ENCODE peak calls at places on chromosomes 4 and X, in four cellular contexts. G is IMR-90; I is tibial artery; M is CD8-positive, alpha-beta T cell. Q is an unnamed sample.
A peak's percentile ranks its signal among the peaks of the same experiment; 100 is the strongest.

GRCh38 chrX:9272166-9272565 is 192.7 kb upstream of the TBL1X start:
- DNase-seq in I (no peak), G (no peak), M (no peak), Q (no peak)

GRCh38 chr4:133148690-133149363 is at the start of gene PCDH10:
- DNase-seq in I (peak; percentile 85), M (no peak), G (peak; percentile 87), Q (peak; percentile 74)

GRCh38 chr4:178275671-178276360 is 833.6 kb upstream of the AGA start:
- DNase-seq in G (no peak), I (no peak), M (no peak), Q (no peak)

GRCh38 chr4:168708108-168708507 is 211.3 kb downstream of the PALLD start:
- DNase-seq in I (no peak), G (peak; percentile 68), M (no peak), Q (no peak)

GRCh38 chr4:898869-899555 is 33.1 kb downstream of the GAK start:
- DNase-seq in M (peak; percentile 5), G (no peak), I (no peak), Q (no peak)

GRCh38 chrX:72308566-72309296 is 3.0 kb upstream of the CITED1 start:
- DNase-seq in M (peak; percentile 30), I (peak; percentile 40), G (peak; percentile 50), Q (peak; percentile 76)

GRCh38 chrX:7654316-7654715 is 188.7 kb upstream of the VCX start:
- DNase-seq in I (no peak), M (no peak), G (no peak), Q (no peak)

GRCh38 chr4:113452868-113453620 is 308.5 kb downstream of the CAMK2D start:
- DNase-seq in I (no peak), G (peak; percentile 79), M (no peak), Q (no peak)

GRCh38 chr4:165009493-165010227 is 22.1 kb upstream of the TRIM60 start:
- DNase-seq in G (no peak), I (no peak), M (no peak), Q (no peak)

GRCh38 chr4:125728568-125728967 is 413.8 kb downstream of the FAT4 start:
- DNase-seq in G (peak; percentile 98), I (no peak), M (no peak), Q (no peak)

GRCh38 chrX:110168585-110168984 is 149.3 kb downstream of the AMMECR1 start:
- DNase-seq in G (peak; percentile 92), M (no peak), I (no peak), Q (no peak)

GRCh38 chr4:24164054-24164453 is 274.2 kb upstream of the PPARGC1A start:
- DNase-seq in G (peak; percentile 39), M (no peak), I (no peak), Q (no peak)

GRCh38 chrX:15758140-15758539 is 20.1 kb downstream of the CA5B start:
- DNase-seq in I (no peak), G (no peak), M (peak; percentile 33), Q (no peak)

DNA sequence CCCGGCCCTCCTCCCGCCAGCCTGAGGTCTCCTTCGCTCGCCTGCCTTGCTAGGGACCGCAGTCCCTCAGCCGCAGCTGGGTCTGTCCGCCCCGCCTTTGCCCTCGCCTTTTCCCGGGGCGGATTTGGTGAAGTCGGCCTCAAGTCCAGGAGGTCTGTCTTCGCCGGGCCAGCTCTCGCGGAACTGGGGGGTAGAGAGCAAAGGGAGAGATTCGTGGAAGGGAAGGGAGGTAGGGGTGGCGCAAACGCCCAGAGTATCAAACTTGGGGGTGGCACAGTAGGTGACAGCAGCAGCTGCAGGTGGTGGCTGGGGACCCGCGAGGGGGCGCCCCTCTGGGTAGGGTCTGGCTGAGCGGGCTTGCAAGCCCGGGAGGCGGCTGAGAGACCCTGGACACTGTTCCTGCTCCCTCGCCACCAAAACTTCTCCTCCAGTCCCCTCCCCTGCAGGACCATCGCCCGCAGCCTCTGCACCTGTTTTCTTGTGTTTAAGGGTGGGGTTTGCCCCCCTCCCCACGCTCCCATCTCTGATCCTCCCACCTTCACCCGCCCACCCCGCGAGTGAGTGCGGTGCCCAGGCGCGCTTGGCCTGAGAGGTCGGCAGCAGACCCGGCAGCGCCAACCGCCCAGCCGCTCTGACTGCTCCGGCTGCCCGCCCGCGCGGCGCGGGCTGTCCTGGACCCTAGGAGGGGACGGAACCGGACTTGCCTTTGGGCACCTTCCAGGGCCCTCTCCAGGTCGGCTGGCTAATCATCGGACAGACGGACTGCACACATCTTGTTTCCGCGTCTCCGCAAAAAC is at the start of gene NPY2R:
- DNase-seq in I (no peak), M (no peak), G (no peak), Q (no peak)
- H3K4me3 ChIP-seq in I (peak within 1 kb of the TSS; percentile 41), M (no peak within 1 kb of the TSS), G (no peak within 1 kb of the TSS), Q (no peak within 1 kb of the TSS)

DNA sequence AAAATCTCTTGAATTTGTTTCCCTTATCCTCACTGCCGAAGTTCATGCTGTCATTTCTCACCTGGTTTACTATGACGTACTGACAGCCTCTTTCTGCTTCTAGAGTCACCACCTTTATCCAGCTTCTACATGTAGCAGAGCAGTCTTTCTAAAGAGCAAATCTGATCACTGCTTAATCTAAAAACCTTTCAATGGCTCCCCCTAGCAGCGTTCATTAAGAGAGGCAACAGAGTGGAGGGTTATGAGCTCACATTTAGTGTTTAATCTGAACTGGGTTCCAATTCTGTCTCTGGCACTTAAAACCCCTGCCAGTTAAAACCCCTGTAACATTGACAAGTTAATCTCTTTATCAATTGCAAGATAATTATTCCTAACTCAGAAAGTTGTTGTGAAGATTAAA is 4.4 kb downstream of the RBPJ start:
- DNase-seq in I (no peak), G (peak; percentile 67), M (no peak), Q (no peak)
- TF ChIP-seq CTCF in I (no peak), G (peak; percentile 61), M (peak; percentile 53), Q (peak; percentile 51)

GRCh38 chrX:106201502-106202178 is 33.5 kb downstream of the PWWP3B start:
- DNase-seq in M (no peak), G (no peak), I (no peak), Q (no peak)

GRCh38 chrX:106208154-106208553 is 40.0 kb downstream of the PWWP3B start:
- DNase-seq in M (no peak), G (no peak), I (no peak), Q (no peak)

GRCh38 chrX:106203315-106203714 is 35.2 kb downstream of the PWWP3B start:
- DNase-seq in I (no peak), G (no peak), M (no peak), Q (no peak)
- H3K4me3 ChIP-seq in I (no peak overlapping the region), G (no peak overlapping the region), M (no peak overlapping the region), Q (no peak overlapping the region)

GRCh38 chr4:63529581-63529980 is 879.7 kb downstream of the TECRL start:
- DNase-seq in G (no peak), I (no peak), M (no peak), Q (no peak)

GRCh38 chr4:63526251-63526650 is 883.0 kb downstream of the TECRL start:
- DNase-seq in I (no peak), M (no peak), G (no peak), Q (no peak)

GRCh38 chr4:63524764-63525163 is 884.5 kb downstream of the TECRL start:
- DNase-seq in G (no peak), M (no peak), I (no peak), Q (no peak)

DNA sequence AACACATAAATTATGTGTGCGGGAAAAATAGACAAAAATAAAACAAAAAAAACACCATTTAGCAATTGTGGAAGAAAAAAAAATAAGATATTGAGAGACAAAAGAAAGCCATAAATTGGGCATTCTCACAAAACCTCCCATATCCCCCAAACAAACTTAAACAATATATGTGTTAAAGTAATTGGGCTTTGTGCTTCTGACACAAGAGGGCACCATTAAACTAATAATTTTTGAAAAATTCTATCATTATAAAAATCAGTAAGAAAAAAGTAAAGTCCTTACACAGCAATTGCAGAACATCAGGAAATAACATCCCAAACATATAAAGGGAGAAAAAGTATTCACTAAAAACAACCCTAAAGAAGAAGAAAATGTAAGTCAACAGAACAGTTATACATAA is 880.7 kb downstream of the TECRL start:
- DNase-seq in G (no peak), I (no peak), M (no peak), Q (no peak)
- TF ChIP-seq CTCF in G (peak; percentile 1), I (no peak), M (no peak), Q (no peak)

GRCh38 chr4:8340721-8341680 is 71.4 kb downstream of the HTRA3 start:
- DNase-seq in I (peak; percentile 75), G (no peak), M (no peak), Q (no peak)
- H3K4me3 ChIP-seq in I (no peak overlapping the region), G (no peak overlapping the region), M (no peak overlapping the region), Q (no peak overlapping the region)

DNA sequence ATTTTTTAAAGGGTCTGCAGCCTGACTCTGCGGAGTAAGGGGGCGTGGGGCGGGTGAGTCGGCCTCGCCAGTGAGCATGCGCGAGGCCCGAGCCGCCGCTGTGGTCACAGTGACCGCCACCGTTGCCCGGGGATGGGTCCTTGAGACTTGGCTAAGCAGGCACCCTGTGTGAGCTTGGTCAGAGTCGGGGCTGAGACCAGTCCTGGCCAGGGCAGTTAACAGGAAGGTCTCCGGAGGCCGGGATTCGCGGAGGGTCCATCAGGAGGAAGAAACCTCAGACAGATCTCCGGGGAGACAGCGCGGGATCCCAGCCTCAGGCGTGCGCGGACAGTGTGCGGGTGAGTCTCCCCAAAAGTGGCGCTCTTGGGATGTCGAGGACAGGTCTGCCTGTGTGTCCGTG is 1384.4 kb upstream of the PCDH10 start:
- DNase-seq in I (no peak), M (no peak), G (no peak), Q (no peak)
- TF ChIP-seq CTCF in I (no peak), M (no peak), G (no peak), Q (no peak)